ENCODE peak calls at places on chromosomes 6 and 20, in nine cellular contexts. One of them, this sample, is unnamed.

GRCh38 chr6:71262914-71263313 is 25.7 kb upstream of the OGFRL1 start:
- DNase-seq in astrocyte of the cerebellum: no peak
- DNase-seq in substantia nigra: no peak
- DNase-seq in omental fat pad: no peak
- DNase-seq in caudate nucleus: no peak
- DNase-seq in T-helper 2 cell: no peak
- DNase-seq in activated T-cell treated with anti-CD3 and anti-CD28 coated beads for 24 hours: no peak
- DNase-seq in A673: no peak
- DNase-seq in GM04503: no peak
- DNase-seq in this sample: no peak

GRCh38 chr6:169230322-169230665 is 23.4 kb downstream of the THBS2 start:
- DNase-seq in astrocyte of the cerebellum: no peak
- DNase-seq in substantia nigra: no peak
- DNase-seq in omental fat pad: peak
- DNase-seq in caudate nucleus: no peak
- DNase-seq in T-helper 2 cell: no peak
- DNase-seq in activated T-cell treated with anti-CD3 and anti-CD28 coated beads for 24 hours: no peak
- DNase-seq in A673: no peak
- DNase-seq in GM04503: no peak
- DNase-seq in this sample: no peak

GRCh38 chr6:145567853-145568252 is 167.5 kb downstream of the EPM2A start:
- DNase-seq in astrocyte of the cerebellum: no peak
- DNase-seq in substantia nigra: no peak
- DNase-seq in omental fat pad: no peak
- DNase-seq in caudate nucleus: no peak
- DNase-seq in T-helper 2 cell: no peak
- DNase-seq in activated T-cell treated with anti-CD3 and anti-CD28 coated beads for 24 hours: no peak
- DNase-seq in A673: no peak
- DNase-seq in GM04503: no peak
- DNase-seq in this sample: no peak

GRCh38 chr6:139979021-139979721 is 604.7 kb upstream of the CITED2 start:
- DNase-seq in astrocyte of the cerebellum: no peak
- DNase-seq in substantia nigra: no peak
- DNase-seq in omental fat pad: no peak
- DNase-seq in caudate nucleus: no peak
- DNase-seq in T-helper 2 cell: no peak
- DNase-seq in activated T-cell treated with anti-CD3 and anti-CD28 coated beads for 24 hours: no peak
- DNase-seq in A673: no peak
- DNase-seq in GM04503: no peak
- DNase-seq in this sample: no peak

GRCh38 chr20:57160985-57161384 is 105.5 kb downstream of the BMP7 start:
- DNase-seq in astrocyte of the cerebellum: no peak
- DNase-seq in substantia nigra: no peak
- DNase-seq in omental fat pad: no peak
- DNase-seq in caudate nucleus: no peak
- DNase-seq in T-helper 2 cell: no peak
- DNase-seq in activated T-cell treated with anti-CD3 and anti-CD28 coated beads for 24 hours: no peak
- DNase-seq in A673: no peak
- DNase-seq in GM04503: no peak
- DNase-seq in this sample: no peak

GRCh38 chr20:34445177-34446065 is 70.8 kb upstream of the DYNLRB1 start:
- DNase-seq in astrocyte of the cerebellum: no peak
- DNase-seq in substantia nigra: no peak
- DNase-seq in omental fat pad: no peak
- DNase-seq in caudate nucleus: no peak
- DNase-seq in T-helper 2 cell: no peak
- DNase-seq in activated T-cell treated with anti-CD3 and anti-CD28 coated beads for 24 hours: no peak
- DNase-seq in A673: no peak
- DNase-seq in GM04503: no peak
- DNase-seq in this sample: no peak

GRCh38 chr20:13800728-13801134 is 15.9 kb downstream of the NDUFAF5 start:
- DNase-seq in astrocyte of the cerebellum: peak
- DNase-seq in substantia nigra: peak
- DNase-seq in omental fat pad: no peak
- DNase-seq in caudate nucleus: peak
- DNase-seq in T-helper 2 cell: no peak
- DNase-seq in activated T-cell treated with anti-CD3 and anti-CD28 coated beads for 24 hours: no peak
- DNase-seq in A673: peak
- DNase-seq in GM04503: peak
- DNase-seq in this sample: no peak

GRCh38 chr6:125066964-125067363 is 86.6 kb upstream of the TPD52L1 start:
- DNase-seq in astrocyte of the cerebellum: peak
- DNase-seq in substantia nigra: no peak
- DNase-seq in omental fat pad: no peak
- DNase-seq in caudate nucleus: no peak
- DNase-seq in T-helper 2 cell: no peak
- DNase-seq in activated T-cell treated with anti-CD3 and anti-CD28 coated beads for 24 hours: no peak
- DNase-seq in A673: no peak
- DNase-seq in GM04503: no peak
- DNase-seq in this sample: no peak

GRCh38 chr20:58432190-58432954 is 43.3 kb downstream of the VAPB start:
- DNase-seq in astrocyte of the cerebellum: no peak
- DNase-seq in substantia nigra: no peak
- DNase-seq in omental fat pad: no peak
- DNase-seq in caudate nucleus: no peak
- DNase-seq in T-helper 2 cell: no peak
- DNase-seq in activated T-cell treated with anti-CD3 and anti-CD28 coated beads for 24 hours: no peak
- DNase-seq in A673: no peak
- DNase-seq in GM04503: no peak
- DNase-seq in this sample: no peak

GRCh38 chr6:143397229-143398222 is 53.0 kb downstream of the ADAT2 start:
- DNase-seq in astrocyte of the cerebellum: peak
- DNase-seq in substantia nigra: no peak
- DNase-seq in omental fat pad: peak
- DNase-seq in caudate nucleus: no peak
- DNase-seq in T-helper 2 cell: no peak
- DNase-seq in activated T-cell treated with anti-CD3 and anti-CD28 coated beads for 24 hours: no peak
- DNase-seq in A673: peak
- DNase-seq in GM04503: peak
- DNase-seq in this sample: no peak